ENCODE peak calls at places on chromosomes 1 and 21, in five cellular contexts. O is HS-5, F is Kasumi-1, K is HCEC 1CT, M is T-helper 17 cell. I is an unnamed sample.

GRCh38 chr21:33687634-33688033 is 45.3 kb downstream of the ITSN1 start:
- DNase-seq in O (no peak), F (no peak), K (no peak), M (no peak), I (no peak)

GRCh38 chr1:173570370-173571030 is 32.4 kb downstream of the SLC9C2 start:
- DNase-seq in O (no peak), F (no peak), K (no peak), M (no peak), I (no peak)

GRCh38 chr1:34681481-34682451 is 73.1 kb upstream of the GJB5 start:
- DNase-seq in O (peak), F (peak), K (no peak), M (peak), I (peak)

GRCh38 chr1:84665703-84666317 is 24.5 kb downstream of the SSX2IP start:
- DNase-seq in O (peak), F (no peak), K (peak), M (no peak), I (no peak)

GRCh38 chr1:204318324-204318723 is 41.4 kb downstream of the PLEKHA6 start:
- DNase-seq in O (no peak), F (no peak), K (no peak), M (no peak), I (no peak)

GRCh38 chr1:28577052-28577678 is 14.9 kb upstream of the RAB42 start:
- DNase-seq in O (no peak), F (peak), K (no peak), M (no peak), I (no peak)

GRCh38 chr1:171389176-171389575 is 75.2 kb downstream of the FMO4 start:
- DNase-seq in O (peak), F (no peak), K (peak), M (no peak), I (peak)

GRCh38 chr1:191320062-191320461 is 838.2 kb upstream of the RGS18 start:
- DNase-seq in O (no peak), F (no peak), K (no peak), M (no peak), I (no peak)

I was measured in HFF-Myc.